ENCODE peak calls at places on chromosome 13, in seven cellular contexts. E is fibroblast of lung; P is thoracic aorta; K is sigmoid colon; D is uterus; Y is transverse colon; J is CD8-positive, alpha-beta T cell. T is an unnamed sample. For H3K9me3, the result is how much of the 10 kb centered on the place peaks cover.

GRCh38 chr13:91398413-91399188 is at the start of gene GPC5:
- DNase-seq in E (peak), J (peak), K (peak), P (peak), Y (peak), D (peak), T (peak)

GRCh38 chr13:98672947-98673545 is 79.4 kb downstream of the SLC15A1 start:
- DNase-seq in Y (peak), D (peak), K (peak), J (peak), E (peak), P (no peak), T (peak)

GRCh38 chr13:80259159-80259558 is 81.8 kb downstream of the SPRY2 start:
- DNase-seq in J (no peak), D (no peak), K (no peak), Y (peak), E (no peak), P (no peak), T (no peak)

GRCh38 chr13:97749174-97749573 is 204.3 kb upstream of the IPO5 start:
- DNase-seq in J (no peak), K (no peak), E (peak), P (no peak), Y (no peak), D (no peak), T (no peak)

GRCh38 chr13:44259045-44260042 is 114.3 kb upstream of the SERP2 start:
- DNase-seq in K (no peak), D (peak), Y (peak), J (no peak), P (peak), E (peak), T (no peak)

GRCh38 chr13:33351324-33351723 is 65.8 kb upstream of the STARD13 start:
- DNase-seq in Y (peak), J (no peak), D (no peak), K (no peak), P (no peak), E (peak), T (peak)

GRCh38 chr13:34777914-34778303 is 164.2 kb upstream of the NBEA start:
- DNase-seq in J (no peak), E (no peak), K (no peak), Y (no peak), P (no peak), D (no peak), T (no peak)

GRCh38 chr13:43306364-43306763 is 283.0 kb downstream of the DNAJC15 start:
- DNase-seq in D (no peak), K (no peak), J (no peak), E (no peak), Y (no peak), P (no peak), T (no peak)

GRCh38 chr13:91017669-91018053 is 329.8 kb upstream of the MIR17HG start:
- DNase-seq in K (no peak), Y (no peak), D (no peak), P (no peak), J (no peak), E (peak), T (peak)

GRCh38 chr13:61884830-61885229 is 469.2 kb upstream of the PCDH20 start:
- DNase-seq in D (no peak), Y (no peak), K (no peak), J (no peak), P (no peak), E (no peak), T (no peak)

GRCh38 chr13:61874970-61875579 is 459.4 kb upstream of the PCDH20 start:
- DNase-seq in Y (no peak), E (no peak), D (no peak), K (no peak), P (no peak), J (no peak), T (no peak)

DNA sequence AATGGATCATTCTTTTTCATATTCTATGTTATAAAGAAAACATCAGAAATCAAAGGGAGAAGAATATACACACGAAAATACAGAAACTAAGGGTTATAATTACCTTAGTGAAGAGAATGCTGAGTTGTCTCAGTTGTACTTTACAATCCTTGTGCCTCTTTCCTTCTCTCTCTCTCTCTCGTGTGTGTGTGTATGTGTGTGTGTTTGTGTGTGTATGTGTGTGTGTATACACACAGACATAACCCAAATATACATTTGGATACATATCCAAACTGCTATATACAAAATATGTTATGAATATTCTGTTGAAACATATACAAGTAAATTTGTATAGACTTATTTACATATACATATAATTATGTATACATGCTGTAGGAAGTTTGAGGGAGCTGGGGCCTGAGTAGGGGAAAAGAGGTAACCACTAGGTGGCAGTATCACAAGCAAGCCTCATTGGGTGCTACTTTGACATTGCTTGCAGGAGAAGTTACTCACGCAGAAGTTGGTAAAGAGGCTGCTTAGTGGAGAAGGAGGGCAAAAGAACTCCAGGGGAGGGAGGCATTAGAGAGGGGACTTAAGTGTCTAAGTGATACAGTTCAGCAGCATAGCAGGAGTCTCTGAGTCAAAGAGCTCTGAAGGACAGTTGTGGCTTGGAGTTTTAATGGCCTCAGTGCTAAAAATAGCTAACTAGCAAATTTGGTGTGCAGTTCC is 465.1 kb upstream of the PCDH20 start:
- DNase-seq in E (peak), P (no peak), Y (no peak), K (no peak), J (no peak), D (no peak), T (peak)
- TF ChIP-seq CTCF in E (no peak), P (no peak), Y (peak), K (no peak), J (no peak), D (no peak), T (peak)

DNA sequence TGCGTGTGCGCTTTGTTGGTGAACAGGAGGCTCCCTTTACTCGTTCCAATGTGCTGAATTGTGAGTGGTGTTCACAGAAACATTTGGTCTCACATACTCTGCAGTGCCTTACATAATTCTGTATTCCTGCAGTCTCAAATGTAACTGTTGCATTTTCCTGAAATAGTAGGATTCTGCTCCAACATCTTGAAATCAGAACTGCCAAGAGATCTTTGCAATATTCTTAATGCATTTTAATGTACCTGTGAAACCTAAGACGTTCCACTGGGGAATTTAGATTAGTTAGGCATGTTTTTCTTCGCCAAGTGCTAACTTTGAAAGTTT is 166.5 kb downstream of the SLC7A1 start:
- DNase-seq in J (no peak), D (no peak), K (no peak), Y (no peak), E (no peak), P (no peak), T (no peak)
- H3K4me3 ChIP-seq in J (no peak), D (peak), K (peak), Y (no peak), E (no peak), P (peak), T (no peak)

GRCh38 chr13:105353654-105354053 is 1181.8 kb downstream of the EFNB2 start:
- DNase-seq in D (no peak), Y (no peak), P (no peak), J (no peak), E (no peak), K (no peak), T (no peak)
- H3K9me3 ChIP-seq in D (under half), Y (under half), P (under half), J (under half), E (under half), K (under half), T (under half)

DNA sequence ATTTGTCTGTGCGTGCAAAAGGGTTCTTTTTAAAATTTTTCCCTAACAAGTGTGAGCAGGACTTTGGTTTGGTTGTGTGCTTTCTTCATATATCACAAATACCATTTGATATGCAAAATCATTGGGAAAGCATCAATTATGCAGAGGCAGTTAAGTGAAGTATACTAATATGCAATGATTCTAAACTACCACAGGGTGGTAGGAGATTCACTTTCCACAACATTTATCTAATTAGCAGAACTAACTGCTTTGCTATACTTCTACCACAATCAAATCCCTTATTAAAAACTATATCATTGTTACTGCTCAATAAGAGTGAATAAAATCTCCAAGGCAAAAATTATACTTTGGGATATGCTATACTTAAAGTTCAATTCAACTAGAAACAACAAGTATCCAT is 2738.9 kb upstream of the PCDH20 start:
- DNase-seq in P (no peak), D (no peak), J (no peak), Y (no peak), E (peak), K (no peak), T (no peak)
- TF ChIP-seq CTCF in P (no peak), D (no peak), J (no peak), Y (no peak), E (no peak), K (no peak), T (no peak)

GRCh38 chr13:110044521-110045200 is 258.3 kb upstream of the IRS2 start:
- DNase-seq in D (no peak), E (peak), K (no peak), J (no peak), Y (no peak), P (no peak), T (no peak)
- H3K4me3 ChIP-seq in D (no peak), E (no peak), K (no peak), J (no peak), Y (no peak), P (no peak), T (no peak)

GRCh38 chr13:28867564-28867963 is 47.4 kb downstream of the MTUS2 start:
- DNase-seq in K (no peak), Y (no peak), P (no peak), J (no peak), D (no peak), E (no peak), T (no peak)

GRCh38 chr13:28866932-28867331 is 46.8 kb downstream of the MTUS2 start:
- DNase-seq in E (no peak), K (no peak), P (no peak), Y (no peak), D (no peak), J (no peak), T (no peak)

GRCh38 chr13:28872427-28873176 is 52.5 kb downstream of the MTUS2 start:
- DNase-seq in P (no peak), D (no peak), E (no peak), Y (no peak), K (no peak), J (no peak), T (no peak)
- H3K9me3 ChIP-seq in P (under half), D (under half), E (under half), Y (under half), K (under half), J (under half), T (under half)

DNA sequence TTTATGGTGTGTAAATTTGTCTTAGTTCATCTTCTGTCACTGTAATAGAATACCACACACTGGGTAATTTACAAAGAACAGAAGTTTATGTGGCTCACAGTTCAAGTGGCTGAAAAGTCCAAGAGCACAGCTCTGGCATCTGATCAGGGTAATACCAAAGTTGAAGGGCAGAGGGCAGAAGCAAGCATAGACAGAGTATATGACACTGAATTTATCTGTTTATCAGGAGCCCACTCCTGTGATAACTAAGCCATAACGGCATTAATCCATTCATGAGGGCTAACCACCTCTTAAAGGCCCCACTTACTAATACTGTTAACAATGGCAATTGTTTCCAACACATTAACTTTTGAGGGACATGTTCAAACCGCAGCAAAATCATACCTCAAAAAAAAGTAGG is 4.0 kb upstream of the RFXAP start:
- DNase-seq in D (no peak), K (no peak), P (no peak), E (no peak), J (no peak), Y (no peak), T (no peak)
- TF ChIP-seq CTCF in D (no peak), K (no peak), P (no peak), E (peak), J (peak), Y (no peak), T (no peak)

GRCh38 chr13:23161176-23161825 is 19.5 kb upstream of the SGCG start:
- DNase-seq in P (no peak), E (no peak), K (no peak), D (no peak), J (no peak), Y (no peak), T (no peak)

GRCh38 chr13:23159205-23159586 is 21.6 kb upstream of the SGCG start:
- DNase-seq in D (no peak), K (no peak), P (no peak), J (no peak), E (peak), Y (no peak), T (no peak)

GRCh38 chr13:23159587-23160240 is 21.1 kb upstream of the SGCG start:
- DNase-seq in E (no peak), D (no peak), Y (no peak), P (no peak), J (no peak), K (no peak), T (no peak)

GRCh38 chr13:23160241-23161175 is 20.3 kb upstream of the SGCG start:
- DNase-seq in K (no peak), E (peak), Y (no peak), J (no peak), D (no peak), P (no peak), T (no peak)
- H3K4me3 ChIP-seq in K (peak), E (peak), Y (no peak), J (no peak), D (peak), P (peak), T (no peak)

GRCh38 chr13:105343134-105343806 is 1192.2 kb downstream of the EFNB2 start:
- DNase-seq in D (no peak), P (no peak), Y (no peak), J (no peak), E (peak), K (no peak), T (peak)
- H3K9me3 ChIP-seq in D (under half), P (under half), Y (under half), J (under half), E (under half), K (under half), T (under half)

GRCh38 chr13:20136781-20137703 is 23.8 kb downstream of the GJA3 start:
- DNase-seq in P (no peak), K (peak), Y (peak), D (no peak), J (no peak), E (peak), T (peak)
- TF ChIP-seq CTCF in P (no peak), K (no peak), Y (no peak), D (no peak), J (no peak), E (peak), T (no peak)

T was measured in thyroid gland.